ENCODE peak calls at places on chromosomes 4 and X, in ten cellular contexts. One of them, this sample, is unnamed. For H3K4me1, the result is how much of the 10 kb centered on the place peaks cover.

GRCh38 chr4:40980318-40980883 is 230.6 kb downstream of the NSUN7 start:
- DNase-seq in body of pancreas: no peak
- DNase-seq in IMR-90: no peak
- DNase-seq in ascending aorta: no peak
- DNase-seq in BE2C: no peak
- DNase-seq in left ventricle myocardium inferior: no peak
- DNase-seq in GM23248: peak
- DNase-seq in K562: no peak
- DNase-seq in suprapubic skin: no peak
- DNase-seq in tibial artery: no peak
- DNase-seq in this sample: no peak

GRCh38 chr4:83677656-83678055 is 141.7 kb downstream of the GPAT3 start:
- DNase-seq in body of pancreas: no peak
- DNase-seq in IMR-90: no peak
- DNase-seq in ascending aorta: no peak
- DNase-seq in BE2C: no peak
- DNase-seq in left ventricle myocardium inferior: no peak
- DNase-seq in GM23248: peak
- DNase-seq in K562: no peak
- DNase-seq in suprapubic skin: no peak
- DNase-seq in tibial artery: no peak
- DNase-seq in this sample: no peak

GRCh38 chr4:66330125-66330524 is 659.8 kb upstream of the EPHA5 start:
- DNase-seq in body of pancreas: no peak
- DNase-seq in IMR-90: no peak
- DNase-seq in ascending aorta: no peak
- DNase-seq in BE2C: no peak
- DNase-seq in left ventricle myocardium inferior: no peak
- DNase-seq in GM23248: no peak
- DNase-seq in K562: no peak
- DNase-seq in suprapubic skin: no peak
- DNase-seq in tibial artery: no peak
- DNase-seq in this sample: no peak

GRCh38 chr4:1636490-1637211 is 47.5 kb downstream of the FAM53A start:
- DNase-seq in body of pancreas: no peak
- DNase-seq in IMR-90: no peak
- DNase-seq in ascending aorta: no peak
- DNase-seq in BE2C: no peak
- DNase-seq in left ventricle myocardium inferior: no peak
- DNase-seq in GM23248: no peak
- DNase-seq in K562: no peak
- DNase-seq in suprapubic skin: no peak
- DNase-seq in tibial artery: no peak
- DNase-seq in this sample: peak

GRCh38 chr4:173526724-173527102 is 3.3 kb downstream of the HAND2 start:
- DNase-seq in body of pancreas: no peak
- DNase-seq in IMR-90: no peak
- DNase-seq in ascending aorta: no peak
- DNase-seq in BE2C: no peak
- DNase-seq in left ventricle myocardium inferior: no peak
- DNase-seq in GM23248: no peak
- DNase-seq in K562: no peak
- DNase-seq in suprapubic skin: no peak
- DNase-seq in tibial artery: no peak
- DNase-seq in this sample: no peak

GRCh38 chrX:56248492-56248891 is 16.3 kb downstream of the KLF8 start:
- DNase-seq in body of pancreas: peak
- DNase-seq in IMR-90: peak
- DNase-seq in ascending aorta: no peak
- DNase-seq in BE2C: peak
- DNase-seq in left ventricle myocardium inferior: peak
- DNase-seq in GM23248: peak
- DNase-seq in K562: peak
- DNase-seq in suprapubic skin: no peak
- DNase-seq in tibial artery: no peak
- DNase-seq in this sample: no peak

GRCh38 chr4:33882246-33882990 is 2361.9 kb downstream of the ARAP2 start:
- DNase-seq in body of pancreas: no peak
- DNase-seq in IMR-90: no peak
- DNase-seq in ascending aorta: no peak
- DNase-seq in BE2C: no peak
- DNase-seq in left ventricle myocardium inferior: no peak
- DNase-seq in GM23248: peak
- DNase-seq in K562: no peak
- DNase-seq in suprapubic skin: no peak
- DNase-seq in tibial artery: no peak
- DNase-seq in this sample: no peak

GRCh38 chrX:16445166-16445752 is 204.7 kb upstream of the S100G start:
- DNase-seq in body of pancreas: peak
- DNase-seq in IMR-90: peak
- DNase-seq in ascending aorta: no peak
- DNase-seq in BE2C: peak
- DNase-seq in left ventricle myocardium inferior: no peak
- DNase-seq in GM23248: peak
- DNase-seq in K562: peak
- DNase-seq in suprapubic skin: no peak
- DNase-seq in tibial artery: no peak
- DNase-seq in this sample: no peak

GRCh38 chrX:71603618-71604017 is 14.7 kb downstream of the CXCR3 start:
- DNase-seq in body of pancreas: no peak
- DNase-seq in IMR-90: peak
- DNase-seq in ascending aorta: no peak
- DNase-seq in BE2C: no peak
- DNase-seq in left ventricle myocardium inferior: no peak
- DNase-seq in GM23248: peak
- DNase-seq in K562: no peak
- DNase-seq in suprapubic skin: no peak
- DNase-seq in tibial artery: no peak
- DNase-seq in this sample: no peak

GRCh38 chrX:36856849-36857248 is 151.3 kb upstream of the FAM47C start:
- DNase-seq in body of pancreas: no peak
- DNase-seq in IMR-90: peak
- DNase-seq in ascending aorta: no peak
- DNase-seq in BE2C: no peak
- DNase-seq in left ventricle myocardium inferior: no peak
- DNase-seq in GM23248: peak
- DNase-seq in K562: no peak
- DNase-seq in suprapubic skin: no peak
- DNase-seq in tibial artery: no peak
- DNase-seq in this sample: no peak

GRCh38 chr4:138677651-138678202 is 337.9 kb upstream of the NOCT start:
- DNase-seq in body of pancreas: no peak
- DNase-seq in IMR-90: no peak
- DNase-seq in ascending aorta: no peak
- DNase-seq in BE2C: no peak
- DNase-seq in left ventricle myocardium inferior: no peak
- DNase-seq in GM23248: no peak
- DNase-seq in K562: no peak
- DNase-seq in suprapubic skin: no peak
- DNase-seq in tibial artery: no peak
- DNase-seq in this sample: no peak

GRCh38 chr4:22369901-22370562 is 145.8 kb downstream of the ADGRA3 start:
- DNase-seq in body of pancreas: no peak
- DNase-seq in IMR-90: no peak
- DNase-seq in ascending aorta: no peak
- DNase-seq in BE2C: no peak
- DNase-seq in left ventricle myocardium inferior: no peak
- DNase-seq in GM23248: no peak
- DNase-seq in K562: no peak
- DNase-seq in suprapubic skin: no peak
- DNase-seq in tibial artery: no peak
- DNase-seq in this sample: peak

GRCh38 chr4:120773641-120774040 is 148.9 kb downstream of the PRDM5 start:
- DNase-seq in body of pancreas: no peak
- DNase-seq in IMR-90: no peak
- DNase-seq in ascending aorta: no peak
- DNase-seq in BE2C: no peak
- DNase-seq in left ventricle myocardium inferior: no peak
- DNase-seq in GM23248: no peak
- DNase-seq in K562: no peak
- DNase-seq in suprapubic skin: no peak
- DNase-seq in tibial artery: no peak
- DNase-seq in this sample: no peak

GRCh38 chrX:143757887-143758286 is 37.3 kb upstream of the SPANXN2 start:
- DNase-seq in body of pancreas: no peak
- DNase-seq in IMR-90: no peak
- DNase-seq in ascending aorta: no peak
- DNase-seq in BE2C: no peak
- DNase-seq in left ventricle myocardium inferior: no peak
- DNase-seq in GM23248: no peak
- DNase-seq in K562: no peak
- DNase-seq in suprapubic skin: no peak
- DNase-seq in tibial artery: no peak
- DNase-seq in this sample: no peak

GRCh38 chr4:6419452-6420028 is 52.9 kb downstream of the PPP2R2C start:
- DNase-seq in body of pancreas: no peak
- DNase-seq in IMR-90: peak
- DNase-seq in ascending aorta: no peak
- DNase-seq in BE2C: no peak
- DNase-seq in left ventricle myocardium inferior: no peak
- DNase-seq in GM23248: peak
- DNase-seq in K562: no peak
- DNase-seq in suprapubic skin: no peak
- DNase-seq in tibial artery: no peak
- DNase-seq in this sample: no peak

GRCh38 chrX:40260123-40260751 is 162.5 kb upstream of the BCOR start:
- DNase-seq in body of pancreas: no peak
- DNase-seq in IMR-90: no peak
- DNase-seq in ascending aorta: no peak
- DNase-seq in BE2C: no peak
- DNase-seq in left ventricle myocardium inferior: no peak
- DNase-seq in GM23248: peak
- DNase-seq in K562: no peak
- DNase-seq in suprapubic skin: no peak
- DNase-seq in tibial artery: no peak
- DNase-seq in this sample: peak

GRCh38 chr4:150722908-150723362 is 141.0 kb downstream of the MAB21L2 start:
- DNase-seq in body of pancreas: peak
- DNase-seq in IMR-90: no peak
- DNase-seq in ascending aorta: peak
- DNase-seq in BE2C: peak
- DNase-seq in left ventricle myocardium inferior: peak
- DNase-seq in GM23248: peak
- DNase-seq in K562: no peak
- DNase-seq in suprapubic skin: peak
- DNase-seq in tibial artery: peak
- DNase-seq in this sample: peak

GRCh38 chr4:165326831-165327210 is 648 bp upstream of the MSMO1 start:
- DNase-seq in body of pancreas: peak
- DNase-seq in IMR-90: peak
- DNase-seq in ascending aorta: no peak
- DNase-seq in BE2C: no peak
- DNase-seq in left ventricle myocardium inferior: no peak
- DNase-seq in GM23248: peak
- DNase-seq in K562: peak
- DNase-seq in suprapubic skin: no peak
- DNase-seq in tibial artery: no peak
- DNase-seq in this sample: peak
- H3K4me3 ChIP-seq in body of pancreas: peak
- H3K4me3 ChIP-seq in IMR-90: peak
- H3K4me3 ChIP-seq in ascending aorta: peak
- H3K4me3 ChIP-seq in BE2C: peak
- H3K4me3 ChIP-seq in left ventricle myocardium inferior: peak
- H3K4me3 ChIP-seq in GM23248: peak
- H3K4me3 ChIP-seq in K562: peak
- H3K4me3 ChIP-seq in suprapubic skin: peak
- H3K4me3 ChIP-seq in tibial artery: peak
- H3K4me3 ChIP-seq in this sample: peak

GRCh38 chr4:152488246-152488645 is 47.6 kb downstream of the FBXW7 start:
- DNase-seq in body of pancreas: no peak
- DNase-seq in IMR-90: no peak
- DNase-seq in ascending aorta: no peak
- DNase-seq in BE2C: no peak
- DNase-seq in left ventricle myocardium inferior: no peak
- DNase-seq in GM23248: no peak
- DNase-seq in K562: no peak
- DNase-seq in suprapubic skin: no peak
- DNase-seq in tibial artery: no peak
- DNase-seq in this sample: no peak
- H3K4me1 ChIP-seq in body of pancreas: under half
- H3K4me1 ChIP-seq in IMR-90: under half
- H3K4me1 ChIP-seq in ascending aorta: under half
- H3K4me1 ChIP-seq in BE2C: under half
- H3K4me1 ChIP-seq in left ventricle myocardium inferior: under half
- H3K4me1 ChIP-seq in GM23248: under half
- H3K4me1 ChIP-seq in K562: under half
- H3K4me1 ChIP-seq in suprapubic skin: under half
- H3K4me1 ChIP-seq in tibial artery: under half
- H3K4me1 ChIP-seq in this sample: under half

DNA sequence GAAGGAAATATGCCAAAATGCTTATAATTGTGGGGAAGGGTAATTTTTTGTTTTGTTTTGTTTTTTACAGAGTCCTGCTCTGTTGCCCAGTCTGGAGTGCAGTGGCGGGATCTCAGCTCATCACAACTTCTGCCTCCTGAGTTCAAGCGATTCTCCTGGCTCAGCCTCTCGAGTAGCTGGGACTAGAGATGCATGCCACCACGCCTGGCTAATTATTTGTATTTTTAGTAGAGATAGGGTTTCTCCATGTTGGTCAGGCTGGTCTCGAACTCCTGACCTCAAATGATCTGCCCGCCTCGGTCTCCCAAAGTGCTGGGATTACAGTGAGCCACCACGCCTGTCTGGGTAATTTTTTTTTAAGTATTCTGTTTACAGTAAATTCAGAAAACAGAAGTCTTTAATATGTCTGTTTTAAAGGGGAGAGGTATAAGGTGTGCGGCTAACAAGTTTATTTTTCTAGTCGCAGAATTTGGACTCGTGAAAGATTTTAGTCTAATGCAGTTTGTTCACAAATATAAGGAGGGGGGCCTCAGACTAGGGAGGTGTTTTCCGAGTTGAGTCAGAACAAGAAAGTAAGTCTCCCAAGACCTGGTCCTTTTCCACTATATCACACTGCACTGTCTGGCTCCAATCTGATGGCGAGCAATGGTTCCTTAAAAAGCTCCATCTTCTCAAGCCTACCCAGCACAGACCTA is 1.5 kb downstream of the ACSL1 start:
- DNase-seq in body of pancreas: no peak
- DNase-seq in IMR-90: peak
- DNase-seq in ascending aorta: no peak
- DNase-seq in BE2C: no peak
- DNase-seq in left ventricle myocardium inferior: no peak
- DNase-seq in GM23248: peak
- DNase-seq in K562: no peak
- DNase-seq in suprapubic skin: no peak
- DNase-seq in tibial artery: peak
- DNase-seq in this sample: no peak
- H3K4me3 ChIP-seq in body of pancreas: no peak
- H3K4me3 ChIP-seq in IMR-90: no peak
- H3K4me3 ChIP-seq in ascending aorta: peak
- H3K4me3 ChIP-seq in BE2C: no peak
- H3K4me3 ChIP-seq in left ventricle myocardium inferior: peak
- H3K4me3 ChIP-seq in GM23248: peak
- H3K4me3 ChIP-seq in K562: peak
- H3K4me3 ChIP-seq in suprapubic skin: peak
- H3K4me3 ChIP-seq in tibial artery: peak
- H3K4me3 ChIP-seq in this sample: no peak

DNA sequence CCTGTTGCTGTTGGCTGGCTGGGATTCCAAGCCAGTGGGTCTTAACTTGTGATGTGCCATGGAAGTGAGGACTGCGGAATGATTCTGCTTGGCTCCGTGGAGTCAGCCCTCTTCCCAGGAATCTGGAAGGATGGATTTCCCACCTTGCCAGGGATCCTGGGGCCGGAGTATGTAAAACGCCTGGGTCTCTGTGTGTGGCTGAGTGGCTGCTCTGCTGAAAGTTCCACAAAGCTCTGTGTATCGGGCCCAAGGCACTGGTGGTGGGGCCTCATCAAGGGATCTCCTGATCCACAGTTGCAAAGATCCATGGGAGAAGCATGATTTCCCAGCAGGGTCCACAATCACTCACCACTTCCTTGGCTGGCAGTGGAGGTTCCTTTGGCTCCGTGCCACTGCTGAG is 24.1 kb upstream of the TMEM271 start:
- DNase-seq in body of pancreas: no peak
- DNase-seq in IMR-90: no peak
- DNase-seq in ascending aorta: no peak
- DNase-seq in BE2C: no peak
- DNase-seq in left ventricle myocardium inferior: no peak
- DNase-seq in GM23248: no peak
- DNase-seq in K562: no peak
- DNase-seq in suprapubic skin: no peak
- DNase-seq in tibial artery: no peak
- DNase-seq in this sample: no peak
- H3K4me1 ChIP-seq in body of pancreas: under half
- H3K4me1 ChIP-seq in IMR-90: under half
- H3K4me1 ChIP-seq in ascending aorta: under half
- H3K4me1 ChIP-seq in BE2C: under half
- H3K4me1 ChIP-seq in left ventricle myocardium inferior: under half
- H3K4me1 ChIP-seq in GM23248: under half
- H3K4me1 ChIP-seq in K562: under half
- H3K4me1 ChIP-seq in suprapubic skin: under half
- H3K4me1 ChIP-seq in tibial artery: under half
- H3K4me1 ChIP-seq in this sample: under half